ENCODE peak calls at places on chromosomes 11 and 22, in seven cellular contexts. V, Y, J, C, M, H and O are unnamed samples. For H3K27me3 and H3K9me3, the result is how much of the 10 kb centered on the place peaks cover.

GRCh38 chr22:17300926-17301325 is 68.3 kb upstream of the CECR2 start:
- DNase-seq in H (no peak), C (no peak), M (no peak), V (no peak), J (no peak), Y (no peak), O (no peak)

GRCh38 chr22:17368727-17369552 is at the start of gene CECR2:
- DNase-seq in V (no peak), H (peak), J (peak), C (no peak), Y (no peak), M (peak), O (peak)

GRCh38 chr22:43436536-43437267 is 24.9 kb downstream of the MPPED1 start:
- DNase-seq in C (no peak), Y (no peak), M (no peak), H (no peak), J (no peak), V (no peak), O (peak)

GRCh38 chr11:57456960-57457642 is 3.2 kb upstream of the RTN4RL2 start:
- DNase-seq in Y (peak), M (peak), V (peak), J (peak), H (peak), C (peak), O (peak)

GRCh38 chr11:79594839-79595238 is 154.0 kb upstream of the TENM4 start:
- DNase-seq in H (no peak), Y (no peak), M (no peak), C (no peak), V (no peak), J (no peak), O (no peak)

GRCh38 chr11:2990617-2991476 is 1.3 kb downstream of the NAP1L4 start:
- DNase-seq in Y (no peak), V (no peak), J (no peak), C (no peak), H (no peak), M (peak), O (no peak)

GRCh38 chr11:119306373-119306890 is 10.5 kb downstream of the MCAM start:
- DNase-seq in C (no peak), V (no peak), M (peak), J (no peak), H (no peak), Y (peak), O (no peak)

GRCh38 chr11:507727-508515 is 879 bp upstream of the RNH1 start:
- DNase-seq in C (no peak), J (peak), M (no peak), V (no peak), Y (no peak), H (no peak), O (no peak)

GRCh38 chr11:65427691-65428577 is 5.3 kb downstream of the NEAT1 start:
- DNase-seq in M (peak), C (no peak), H (peak), Y (peak), J (no peak), V (no peak), O (peak)

GRCh38 chr22:27240298-27240885 is 561.2 kb downstream of the MN1 start:
- DNase-seq in J (no peak), M (no peak), C (no peak), H (no peak), V (no peak), Y (no peak), O (no peak)

GRCh38 chr11:72497731-72498130 is 63.4 kb upstream of the CLPB start:
- DNase-seq in J (no peak), H (no peak), V (no peak), Y (no peak), C (no peak), M (no peak), O (no peak)

GRCh38 chr22:37624876-37625275 is 14.6 kb upstream of the SH3BP1 start:
- DNase-seq in J (no peak), Y (no peak), H (no peak), C (no peak), M (no peak), V (no peak), O (no peak)

GRCh38 chr11:120912504-120912903 is 111.4 kb upstream of the TBCEL start:
- DNase-seq in V (peak), J (no peak), Y (no peak), C (peak), H (no peak), M (no peak), O (no peak)

GRCh38 chr22:32475428-32476010 is 908 bp downstream of the FBXO7 start:
- DNase-seq in M (peak), H (peak), C (no peak), Y (peak), V (no peak), J (no peak), O (peak)

GRCh38 chr22:31271485-31271884 is 20.8 kb downstream of the PIK3IP1 start:
- DNase-seq in M (peak), V (no peak), C (no peak), Y (no peak), J (no peak), H (no peak), O (no peak)

GRCh38 chr22:36204641-36205032 is 3.0 kb upstream of the APOL4 start:
- DNase-seq in Y (no peak), J (no peak), C (no peak), H (no peak), V (no peak), M (no peak), O (no peak)

GRCh38 chr11:120172054-120172881 is 34.4 kb upstream of the TRIM29 start:
- DNase-seq in M (peak), C (peak), Y (peak), H (peak), J (peak), V (no peak), O (peak)

GRCh38 chr11:31254411-31254810 is 115.1 kb downstream of the DCDC1 start:
- DNase-seq in V (no peak), Y (no peak), M (no peak), H (no peak), C (no peak), J (no peak), O (no peak)

GRCh38 chr11:72641900-72642814 is 32.1 kb downstream of the PDE2A start:
- DNase-seq in J (peak), V (no peak), Y (no peak), C (no peak), H (no peak), M (peak), O (peak)

GRCh38 chr11:76236092-76237026 is 30.1 kb upstream of the WNT11 start:
- DNase-seq in J (peak), C (no peak), M (peak), H (peak), Y (peak), V (no peak), O (peak)

GRCh38 chr11:7551571-7551970 is 37.8 kb downstream of the PPFIBP2 start:
- DNase-seq in Y (no peak), J (no peak), V (no peak), M (no peak), C (no peak), H (no peak), O (no peak)

GRCh38 chr11:106449756-106450155 is 372.3 kb downstream of the AASDHPPT start:
- DNase-seq in M (no peak), Y (no peak), H (no peak), J (no peak), C (no peak), V (no peak), O (no peak)

GRCh38 chr11:19243143-19243542 is 2.4 kb upstream of the E2F8 start:
- DNase-seq in C (no peak), V (no peak), J (no peak), Y (no peak), M (no peak), H (no peak), O (no peak)

GRCh38 chr11:115911656-115912055 is 407.4 kb upstream of the CADM1 start:
- DNase-seq in H (no peak), C (no peak), V (no peak), Y (no peak), M (no peak), J (no peak), O (no peak)

GRCh38 chr11:128182844-128183243 is 404.5 kb downstream of the ETS1 start:
- DNase-seq in M (no peak), Y (no peak), C (no peak), J (no peak), H (no peak), V (no peak), O (peak)

GRCh38 chr11:19410032-19410431 is 169.3 kb upstream of the E2F8 start:
- DNase-seq in Y (no peak), C (no peak), J (no peak), V (no peak), M (no peak), H (no peak), O (no peak)

GRCh38 chr11:1733716-1734351 is 16.6 kb downstream of the IFITM10 start:
- DNase-seq in Y (no peak), V (no peak), J (no peak), C (no peak), H (no peak), M (no peak), O (peak)

GRCh38 chr11:123073343-123074057 is 11.6 kb upstream of the HSPA8 start:
- DNase-seq in M (no peak), J (no peak), V (no peak), Y (no peak), C (no peak), H (peak), O (no peak)
- H3K27me3 ChIP-seq in M (under half), J (under half), V (under half), Y (under half), C (under half), H (under half), O (under half)

GRCh38 chr11:74866557-74866956 is 82.3 kb downstream of the XRRA1 start:
- DNase-seq in V (no peak), H (no peak), J (no peak), Y (no peak), C (no peak), M (no peak), O (no peak)
- H3K9me3 ChIP-seq in V (under half), H (under half), J (under half), Y (half or more), C (under half), M (under half), O (half or more)

GRCh38 chr22:24106385-24107381 is 74.6 kb upstream of the SUSD2 start:
- DNase-seq in J (peak), V (no peak), H (no peak), M (no peak), C (no peak), Y (no peak), O (no peak)
- TF ChIP-seq CTCF in J (no peak), V (peak), H (no peak), M (no peak), C (no peak), Y (peak), O (no peak)

GRCh38 chr11:129382583-129382982 is 6.9 kb downstream of the BARX2 start:
- DNase-seq in C (no peak), Y (no peak), V (no peak), J (no peak), M (no peak), H (no peak), O (peak)

GRCh38 chr11:129383060-129383459 is 7.4 kb downstream of the BARX2 start:
- DNase-seq in Y (no peak), H (no peak), V (no peak), M (no peak), C (no peak), J (no peak), O (no peak)

GRCh38 chr11:129386795-129387390 is 11.2 kb downstream of the BARX2 start:
- DNase-seq in C (no peak), M (no peak), H (no peak), J (no peak), V (no peak), Y (no peak), O (no peak)

GRCh38 chr11:129385801-129386200 is 10.2 kb downstream of the BARX2 start:
- DNase-seq in J (no peak), Y (no peak), V (no peak), C (no peak), H (no peak), M (no peak), O (no peak)

GRCh38 chr11:129384415-129384814 is 8.8 kb downstream of the BARX2 start:
- DNase-seq in J (no peak), H (no peak), M (no peak), C (no peak), Y (no peak), V (no peak), O (no peak)
- H3K27me3 ChIP-seq in J (under half), H (under half), M (under half), C (under half), Y (under half), V (under half), O (under half)